ENCODE peak calls at places on chromosome 14, in seven cellular contexts. Q is KBM-7; Y is fibroblast of the aortic adventitia; P is activated T-helper 1 cell treated with anti-CD3 and anti-CD28 coated beads, Interleukin-2, amount 50 U/mL, for 16 hours; H is epithelial cell of esophagus; V is hepatocyte; D is stimulated activated CD4-positive, alpha-beta T cell treated with anti-CD3 and anti-CD28 coated beads, Interleukin-12 subunit alpha, Interleukin-12 subunit beta, amount 100 ng/mL, for 4 hours. B is an unnamed sample.

GRCh38 chr14:85528882-85529585 is 910 bp upstream of the FLRT2 start:
- DNase-seq in Q (no peak), Y (peak), P (no peak), H (peak), V (peak), D (no peak), B (no peak)

GRCh38 chr14:106556665-106557289 is 1030.4 kb downstream of the TMEM121 start:
- DNase-seq in Q (peak), Y (no peak), P (peak), H (no peak), V (no peak), D (peak), B (peak)

GRCh38 chr14:95918466-95918865 is 41.8 kb downstream of the TUNAR start:
- DNase-seq in Q (no peak), Y (no peak), P (no peak), H (no peak), V (peak), D (no peak), B (no peak)

GRCh38 chr14:20998139-20998538 is 954 bp upstream of the SLC39A2 start:
- DNase-seq in Q (no peak), Y (no peak), P (no peak), H (peak), V (no peak), D (no peak), B (no peak)

GRCh38 chr14:61147898-61148549 is 133.1 kb downstream of the TMEM30B start:
- DNase-seq in Q (no peak), Y (peak), P (no peak), H (peak), V (no peak), D (no peak), B (no peak)

GRCh38 chr14:50082308-50082742 is 34.0 kb downstream of the VCPKMT start:
- DNase-seq in Q (no peak), Y (no peak), P (no peak), H (no peak), V (no peak), D (peak), B (no peak)

GRCh38 chr14:95008445-95009217 is 148.7 kb downstream of the DICER1 start:
- DNase-seq in Q (no peak), Y (no peak), P (no peak), H (no peak), V (no peak), D (no peak), B (no peak)

GRCh38 chr14:104239866-104240301 is 101.5 kb downstream of the KIF26A start:
- DNase-seq in Q (no peak), Y (no peak), P (no peak), H (no peak), V (no peak), D (no peak), B (no peak)

B was measured in WTC11.